ENCODE peak calls at places on chromosomes 16 and 17, in five cellular contexts. C is MV-4-11, E is mammary epithelial cell, V is COLO829, H is SW 1271. F is an unnamed sample.

GRCh38 chr17:42917236-42917603 is 16.6 kb downstream of the G6PC1 start:
- DNase-seq in C (no peak), E (no peak), V (no peak), H (no peak), F (no peak)

GRCh38 chr16:68393333-68393732 is 55.0 kb downstream of the SMPD3 start:
- DNase-seq in C (no peak), E (no peak), V (no peak), H (no peak), F (no peak)

GRCh38 chr16:85619089-85619850 is 6.1 kb downstream of the GSE1 start:
- DNase-seq in C (no peak), E (no peak), V (no peak), H (no peak), F (no peak)

GRCh38 chr17:41413353-41413752 is 11.0 kb downstream of the KRT37 start:
- DNase-seq in C (no peak), E (no peak), V (no peak), H (no peak), F (no peak)

GRCh38 chr17:13941781-13942180 is 127.5 kb upstream of the COX10 start:
- DNase-seq in C (no peak), E (no peak), V (no peak), H (no peak), F (no peak)

GRCh38 chr16:86585821-86586611 is 7.7 kb downstream of the FOXL1 start:
- DNase-seq in C (no peak), E (peak), V (no peak), H (no peak), F (no peak)

GRCh38 chr17:75590849-75591721 is 3.5 kb downstream of the MYO15B start:
- DNase-seq in C (no peak), E (no peak), V (no peak), H (no peak), F (no peak)

GRCh38 chr16:24906199-24906808 is 60.5 kb downstream of the SLC5A11 start:
- DNase-seq in C (peak), E (no peak), V (peak), H (no peak), F (no peak)

GRCh38 chr17:54694287-54694887 is 206.3 kb upstream of the TOM1L1 start:
- DNase-seq in C (no peak), E (no peak), V (no peak), H (no peak), F (no peak)